ENCODE peak calls at places on chromosomes 7 and 10, in seven cellular contexts. One of them, this sample, is unnamed.

GRCh38 chr10:113131611-113132330 is 181.7 kb downstream of the TCF7L2 start:
- DNase-seq in HEK293T: no peak
- DNase-seq in HCT116: no peak
- DNase-seq in H1: no peak
- DNase-seq in HepG2: peak
- DNase-seq in GM12878: no peak
- DNase-seq in K562: no peak
- DNase-seq in this sample: no peak

GRCh38 chr7:39560398-39560797 is 5.8 kb upstream of the YAE1 start:
- DNase-seq in K562: no peak
- DNase-seq in HEK293T: no peak
- DNase-seq in GM12878: no peak
- DNase-seq in HCT116: no peak
- DNase-seq in H1: no peak
- DNase-seq in HepG2: no peak
- DNase-seq in this sample: no peak

GRCh38 chr7:713488-714230 is 12.8 kb upstream of the DNAAF5 start:
- DNase-seq in K562: no peak
- DNase-seq in H1: no peak
- DNase-seq in HCT116: no peak
- DNase-seq in HepG2: no peak
- DNase-seq in HEK293T: no peak
- DNase-seq in GM12878: no peak
- DNase-seq in this sample: no peak

GRCh38 chr7:28296571-28297483 is 115.5 kb upstream of the CREB5 start:
- DNase-seq in HepG2: no peak
- DNase-seq in HCT116: peak
- DNase-seq in K562: peak
- DNase-seq in GM12878: no peak
- DNase-seq in H1: peak
- DNase-seq in HEK293T: peak
- DNase-seq in this sample: peak

GRCh38 chr10:31315453-31315852 is 3.6 kb upstream of the ZEB1 start:
- DNase-seq in HepG2: no peak
- DNase-seq in H1: no peak
- DNase-seq in HCT116: no peak
- DNase-seq in K562: no peak
- DNase-seq in HEK293T: no peak
- DNase-seq in GM12878: no peak
- DNase-seq in this sample: no peak

GRCh38 chr10:77073066-77073960 is 564.3 kb downstream of the KCNMA1 start:
- DNase-seq in HEK293T: no peak
- DNase-seq in HCT116: no peak
- DNase-seq in K562: no peak
- DNase-seq in H1: no peak
- DNase-seq in HepG2: no peak
- DNase-seq in GM12878: no peak
- DNase-seq in this sample: no peak

GRCh38 chr10:98299341-98299740 is 31.3 kb upstream of the LOXL4 start:
- DNase-seq in H1: no peak
- DNase-seq in HCT116: no peak
- DNase-seq in HEK293T: no peak
- DNase-seq in GM12878: no peak
- DNase-seq in K562: peak
- DNase-seq in HepG2: no peak
- DNase-seq in this sample: peak

GRCh38 chr10:86061301-86061873 is 305.2 kb downstream of the GRID1 start:
- DNase-seq in HEK293T: no peak
- DNase-seq in H1: no peak
- DNase-seq in HCT116: no peak
- DNase-seq in K562: no peak
- DNase-seq in HepG2: no peak
- DNase-seq in GM12878: no peak
- DNase-seq in this sample: no peak

GRCh38 chr7:124191713-124192112 is 158.8 kb upstream of the TMEM229A start:
- DNase-seq in HepG2: no peak
- DNase-seq in K562: no peak
- DNase-seq in HEK293T: no peak
- DNase-seq in GM12878: no peak
- DNase-seq in HCT116: no peak
- DNase-seq in H1: no peak
- DNase-seq in this sample: no peak

GRCh38 chr7:155961241-155962190 is 149.3 kb upstream of the SHH start:
- DNase-seq in HEK293T: no peak
- DNase-seq in GM12878: no peak
- DNase-seq in HepG2: peak
- DNase-seq in HCT116: peak
- DNase-seq in H1: no peak
- DNase-seq in K562: no peak
- DNase-seq in this sample: no peak

GRCh38 chr7:1368150-1368681 is 91.1 kb downstream of the MICALL2 start:
- DNase-seq in HepG2: no peak
- DNase-seq in K562: no peak
- DNase-seq in H1: no peak
- DNase-seq in HEK293T: no peak
- DNase-seq in HCT116: no peak
- DNase-seq in GM12878: no peak
- DNase-seq in this sample: no peak

GRCh38 chr10:24153016-24153415 is 55.9 kb upstream of the KIAA1217 start:
- DNase-seq in K562: no peak
- DNase-seq in H1: no peak
- DNase-seq in GM12878: no peak
- DNase-seq in HepG2: no peak
- DNase-seq in HCT116: no peak
- DNase-seq in HEK293T: no peak
- DNase-seq in this sample: no peak

GRCh38 chr7:450741-451140 is 68.9 kb downstream of the PDGFA start:
- DNase-seq in HEK293T: no peak
- DNase-seq in HepG2: no peak
- DNase-seq in H1: no peak
- DNase-seq in GM12878: no peak
- DNase-seq in HCT116: no peak
- DNase-seq in K562: no peak
- DNase-seq in this sample: no peak

GRCh38 chr7:136134503-136134902 is 157.3 kb upstream of the MTPN start:
- DNase-seq in GM12878: no peak
- DNase-seq in HEK293T: no peak
- DNase-seq in H1: no peak
- DNase-seq in K562: no peak
- DNase-seq in HepG2: no peak
- DNase-seq in HCT116: no peak
- DNase-seq in this sample: no peak

GRCh38 chr7:95549818-95550529 is 46.3 kb downstream of the PDK4 start:
- DNase-seq in HepG2: no peak
- DNase-seq in K562: no peak
- DNase-seq in H1: no peak
- DNase-seq in HEK293T: no peak
- DNase-seq in HCT116: peak
- DNase-seq in GM12878: no peak
- DNase-seq in this sample: no peak

GRCh38 chr7:7731732-7732131 is 13.3 kb upstream of the RPA3 start:
- DNase-seq in K562: no peak
- DNase-seq in HEK293T: no peak
- DNase-seq in HepG2: peak
- DNase-seq in H1: no peak
- DNase-seq in HCT116: no peak
- DNase-seq in GM12878: no peak
- DNase-seq in this sample: no peak

GRCh38 chr10:35420044-35420443 is 83.7 kb downstream of the CCNY start:
- DNase-seq in HepG2: no peak
- DNase-seq in K562: no peak
- DNase-seq in HCT116: no peak
- DNase-seq in HEK293T: no peak
- DNase-seq in H1: no peak
- DNase-seq in GM12878: no peak
- DNase-seq in this sample: no peak

GRCh38 chr7:128395748-128396147 is 14.0 kb downstream of the IMPDH1 start:
- DNase-seq in GM12878: no peak
- DNase-seq in H1: no peak
- DNase-seq in HepG2: no peak
- DNase-seq in K562: no peak
- DNase-seq in HCT116: no peak
- DNase-seq in HEK293T: no peak
- DNase-seq in this sample: no peak

GRCh38 chr10:120940299-120940900 is 89.2 kb downstream of the WDR11 start:
- DNase-seq in HCT116: no peak
- DNase-seq in HepG2: no peak
- DNase-seq in H1: no peak
- DNase-seq in HEK293T: no peak
- DNase-seq in GM12878: no peak
- DNase-seq in K562: no peak
- DNase-seq in this sample: no peak

GRCh38 chr7:55526770-55527169 is 45.5 kb downstream of the VOPP1 start:
- DNase-seq in HCT116: no peak
- DNase-seq in HEK293T: no peak
- DNase-seq in HepG2: no peak
- DNase-seq in GM12878: no peak
- DNase-seq in H1: no peak
- DNase-seq in K562: no peak
- DNase-seq in this sample: peak

GRCh38 chr7:25727876-25728275 is 424.1 kb upstream of the NFE2L3 start:
- DNase-seq in GM12878: no peak
- DNase-seq in HCT116: no peak
- DNase-seq in HEK293T: no peak
- DNase-seq in HepG2: no peak
- DNase-seq in H1: no peak
- DNase-seq in K562: no peak
- DNase-seq in this sample: no peak

GRCh38 chr7:25727446-25727845 is 424.6 kb upstream of the NFE2L3 start:
- DNase-seq in GM12878: no peak
- DNase-seq in H1: no peak
- DNase-seq in HCT116: no peak
- DNase-seq in K562: no peak
- DNase-seq in HEK293T: no peak
- DNase-seq in HepG2: no peak
- DNase-seq in this sample: no peak

GRCh38 chr7:25732771-25733217 is 419.2 kb upstream of the NFE2L3 start:
- DNase-seq in K562: no peak
- DNase-seq in HepG2: no peak
- DNase-seq in H1: peak
- DNase-seq in HCT116: no peak
- DNase-seq in GM12878: no peak
- DNase-seq in HEK293T: no peak
- DNase-seq in this sample: peak

GRCh38 chr7:25731881-25732240 is 420.1 kb upstream of the NFE2L3 start:
- DNase-seq in HEK293T: no peak
- DNase-seq in H1: no peak
- DNase-seq in GM12878: no peak
- DNase-seq in HCT116: no peak
- DNase-seq in K562: no peak
- DNase-seq in HepG2: no peak
- DNase-seq in this sample: no peak

DNA sequence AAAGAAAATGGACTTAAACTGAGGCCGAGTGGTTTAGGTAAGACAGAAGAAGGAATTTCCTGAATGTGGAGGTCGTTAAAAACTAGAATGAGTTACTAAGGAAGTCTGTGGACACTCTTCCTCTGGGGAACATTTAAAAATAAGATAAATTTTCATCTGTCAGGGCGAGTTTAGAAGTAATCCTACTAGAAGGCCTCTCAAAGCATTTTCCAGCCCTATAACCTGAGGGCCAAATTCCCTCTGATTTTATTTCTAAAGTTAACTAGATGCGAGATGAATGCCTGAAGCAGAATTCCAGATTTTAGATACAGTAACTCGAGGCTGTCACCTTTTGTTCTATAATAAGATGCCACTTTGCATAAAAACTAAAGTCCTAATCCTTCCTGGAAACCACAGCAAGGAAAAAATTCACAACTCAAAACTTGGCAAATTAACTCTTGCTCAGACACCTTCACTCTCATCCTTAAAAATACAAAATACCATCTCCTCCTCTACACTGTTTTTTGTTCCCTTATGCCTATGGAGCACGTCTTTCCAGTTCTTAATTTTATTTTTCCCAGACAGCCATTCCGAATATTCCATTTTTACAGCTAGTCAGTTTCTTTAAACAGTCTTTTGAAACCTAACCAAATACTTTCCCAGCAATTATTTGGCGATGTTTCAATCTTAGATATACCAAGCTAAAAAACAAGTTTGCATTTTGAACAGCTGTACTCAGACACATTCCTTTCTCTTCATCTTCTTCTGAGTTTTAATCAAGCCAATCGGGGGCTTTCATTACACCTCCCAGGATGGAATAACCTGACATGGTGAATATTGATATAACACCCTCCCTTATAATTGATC is 420.7 kb upstream of the NFE2L3 start:
- DNase-seq in K562: no peak
- DNase-seq in H1: no peak
- DNase-seq in GM12878: no peak
- DNase-seq in HepG2: no peak
- DNase-seq in HEK293T: no peak
- DNase-seq in HCT116: no peak
- DNase-seq in this sample: no peak
- TF ChIP-seq SP1 in K562: no peak
- TF ChIP-seq SP1 in H1: no peak
- TF ChIP-seq SP1 in GM12878: no peak
- TF ChIP-seq SP1 in HepG2: no peak
- TF ChIP-seq SP1 in HEK293T: no peak
- TF ChIP-seq SP1 in HCT116: no peak
- TF ChIP-seq SP1 in this sample: no peak

GRCh38 chr10:91709394-91709798 is 76.5 kb upstream of the PPP1R3C start:
- DNase-seq in H1: no peak
- DNase-seq in HCT116: no peak
- DNase-seq in HepG2: no peak
- DNase-seq in GM12878: no peak
- DNase-seq in HEK293T: no peak
- DNase-seq in K562: no peak
- DNase-seq in this sample: no peak
- TF ChIP-seq SP1 in H1: no peak
- TF ChIP-seq SP1 in HCT116: no peak
- TF ChIP-seq SP1 in HepG2: no peak
- TF ChIP-seq SP1 in GM12878: no peak
- TF ChIP-seq SP1 in HEK293T: no peak
- TF ChIP-seq SP1 in K562: no peak
- TF ChIP-seq SP1 in this sample: no peak

GRCh38 chr7:18667466-18667865 is 171.9 kb downstream of the HDAC9 start:
- DNase-seq in H1: no peak
- DNase-seq in GM12878: no peak
- DNase-seq in HepG2: peak
- DNase-seq in K562: no peak
- DNase-seq in HEK293T: no peak
- DNase-seq in HCT116: peak
- DNase-seq in this sample: no peak
- TF ChIP-seq SP1 in H1: no peak
- TF ChIP-seq SP1 in GM12878: no peak
- TF ChIP-seq SP1 in HepG2: no peak
- TF ChIP-seq SP1 in K562: no peak
- TF ChIP-seq SP1 in HEK293T: no peak
- TF ChIP-seq SP1 in HCT116: peak
- TF ChIP-seq SP1 in this sample: no peak

DNA sequence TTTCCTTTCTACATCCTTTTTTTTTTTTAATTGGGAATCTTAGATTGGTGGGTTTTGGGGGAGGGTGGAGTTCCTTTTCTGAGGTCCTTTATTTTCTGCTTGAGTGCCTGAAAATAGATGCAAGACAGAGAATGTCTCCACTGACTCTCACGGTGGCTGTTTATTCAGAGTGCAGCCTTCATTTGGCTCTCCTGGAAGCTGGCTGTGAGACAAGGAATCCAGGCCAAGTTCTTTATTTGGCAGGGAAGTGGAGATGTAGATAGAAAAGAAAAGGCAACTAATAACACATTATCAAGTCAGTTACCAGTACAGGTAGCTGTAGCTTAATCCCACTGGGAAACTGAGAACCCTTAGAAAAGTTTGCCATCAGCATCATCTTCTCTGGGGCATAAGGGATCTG is 118.6 kb downstream of the CNTNAP2 start:
- DNase-seq in HEK293T: no peak
- DNase-seq in HepG2: no peak
- DNase-seq in H1: no peak
- DNase-seq in K562: no peak
- DNase-seq in GM12878: no peak
- DNase-seq in HCT116: no peak
- DNase-seq in this sample: no peak
- TF ChIP-seq SP1 in HEK293T: no peak
- TF ChIP-seq SP1 in HepG2: no peak
- TF ChIP-seq SP1 in H1: no peak
- TF ChIP-seq SP1 in K562: no peak
- TF ChIP-seq SP1 in GM12878: no peak
- TF ChIP-seq SP1 in HCT116: no peak
- TF ChIP-seq SP1 in this sample: no peak

This sample was measured in WTC11.